ENCODE peak calls at places on chromosome 15, in six cellular contexts. One of them, this sample, is unnamed.

GRCh38 chr15:97849183-97849582 is 111.3 kb upstream of the ARRDC4 start:
- DNase-seq in fibroblast of lung: no peak
- DNase-seq in amniotic stem cell: no peak
- DNase-seq in activated effector memory CD4-positive, alpha-beta T cell treated with anti-CD3 and anti-CD28 coated beads, Interleukin-2, amount 50 U/mL, for 16 hours: no peak
- DNase-seq in Calu3: no peak
- DNase-seq in lower leg skin: no peak
- DNase-seq in this sample: no peak

GRCh38 chr15:40079456-40079855 is 29.2 kb downstream of the BMF start:
- DNase-seq in amniotic stem cell: no peak
- DNase-seq in activated effector memory CD4-positive, alpha-beta T cell treated with anti-CD3 and anti-CD28 coated beads, Interleukin-2, amount 50 U/mL, for 16 hours: no peak
- DNase-seq in lower leg skin: no peak
- DNase-seq in fibroblast of lung: no peak
- DNase-seq in Calu3: no peak
- DNase-seq in this sample: no peak

GRCh38 chr15:48974865-48975264 is 11.1 kb upstream of the SHC4 start:
- DNase-seq in activated effector memory CD4-positive, alpha-beta T cell treated with anti-CD3 and anti-CD28 coated beads, Interleukin-2, amount 50 U/mL, for 16 hours: no peak
- DNase-seq in amniotic stem cell: no peak
- DNase-seq in Calu3: no peak
- DNase-seq in lower leg skin: no peak
- DNase-seq in fibroblast of lung: no peak
- DNase-seq in this sample: no peak

GRCh38 chr15:99442268-99442897 is 123.4 kb upstream of the MEF2A start:
- DNase-seq in fibroblast of lung: peak; percentile 97
- DNase-seq in activated effector memory CD4-positive, alpha-beta T cell treated with anti-CD3 and anti-CD28 coated beads, Interleukin-2, amount 50 U/mL, for 16 hours: peak; percentile 62
- DNase-seq in amniotic stem cell: peak; percentile 82
- DNase-seq in lower leg skin: peak; percentile 76
- DNase-seq in Calu3: peak; percentile 57
- DNase-seq in this sample: peak; percentile 92

GRCh38 chr15:100601158-100601557 is 826 bp downstream of the LINS1 start:
- DNase-seq in lower leg skin: no peak
- DNase-seq in fibroblast of lung: no peak
- DNase-seq in activated effector memory CD4-positive, alpha-beta T cell treated with anti-CD3 and anti-CD28 coated beads, Interleukin-2, amount 50 U/mL, for 16 hours: peak; percentile 84
- DNase-seq in amniotic stem cell: no peak
- DNase-seq in Calu3: peak; percentile 12
- DNase-seq in this sample: no peak

GRCh38 chr15:101137312-101137940 is 114.4 kb downstream of the CHSY1 start:
- DNase-seq in amniotic stem cell: no peak
- DNase-seq in lower leg skin: no peak
- DNase-seq in Calu3: no peak
- DNase-seq in fibroblast of lung: no peak
- DNase-seq in activated effector memory CD4-positive, alpha-beta T cell treated with anti-CD3 and anti-CD28 coated beads, Interleukin-2, amount 50 U/mL, for 16 hours: no peak
- DNase-seq in this sample: no peak

GRCh38 chr15:38768970-38769369 is 204.4 kb upstream of the RASGRP1 start:
- DNase-seq in fibroblast of lung: peak; percentile 55
- DNase-seq in activated effector memory CD4-positive, alpha-beta T cell treated with anti-CD3 and anti-CD28 coated beads, Interleukin-2, amount 50 U/mL, for 16 hours: no peak
- DNase-seq in Calu3: no peak
- DNase-seq in amniotic stem cell: no peak
- DNase-seq in lower leg skin: no peak
- DNase-seq in this sample: peak; percentile 38

GRCh38 chr15:66706225-66706732 is 4.2 kb downstream of the SMAD6 start:
- DNase-seq in lower leg skin: no peak
- DNase-seq in Calu3: no peak
- DNase-seq in amniotic stem cell: no peak
- DNase-seq in activated effector memory CD4-positive, alpha-beta T cell treated with anti-CD3 and anti-CD28 coated beads, Interleukin-2, amount 50 U/mL, for 16 hours: no peak
- DNase-seq in fibroblast of lung: peak; percentile 35
- DNase-seq in this sample: peak; percentile 45

GRCh38 chr15:39874890-39875549 is 45.0 kb downstream of the GPR176 start:
- DNase-seq in activated effector memory CD4-positive, alpha-beta T cell treated with anti-CD3 and anti-CD28 coated beads, Interleukin-2, amount 50 U/mL, for 16 hours: no peak
- DNase-seq in lower leg skin: peak; percentile 19
- DNase-seq in fibroblast of lung: peak; percentile 65
- DNase-seq in amniotic stem cell: no peak
- DNase-seq in Calu3: peak; percentile 10
- DNase-seq in this sample: no peak

GRCh38 chr15:27863000-27863399 is 236.1 kb downstream of the OCA2 start:
- DNase-seq in amniotic stem cell: no peak
- DNase-seq in activated effector memory CD4-positive, alpha-beta T cell treated with anti-CD3 and anti-CD28 coated beads, Interleukin-2, amount 50 U/mL, for 16 hours: no peak
- DNase-seq in Calu3: no peak
- DNase-seq in fibroblast of lung: no peak
- DNase-seq in lower leg skin: no peak
- DNase-seq in this sample: no peak

GRCh38 chr15:74543583-74543982 is 2.6 kb downstream of the ARID3B start:
- DNase-seq in amniotic stem cell: no peak
- DNase-seq in fibroblast of lung: no peak
- DNase-seq in Calu3: no peak
- DNase-seq in lower leg skin: no peak
- DNase-seq in activated effector memory CD4-positive, alpha-beta T cell treated with anti-CD3 and anti-CD28 coated beads, Interleukin-2, amount 50 U/mL, for 16 hours: peak; percentile 78
- DNase-seq in this sample: no peak

GRCh38 chr15:51144021-51144532 is 49.4 kb upstream of the TNFAIP8L3 start:
- DNase-seq in fibroblast of lung: peak; percentile 77
- DNase-seq in amniotic stem cell: peak; percentile 9
- DNase-seq in lower leg skin: no peak
- DNase-seq in Calu3: no peak
- DNase-seq in activated effector memory CD4-positive, alpha-beta T cell treated with anti-CD3 and anti-CD28 coated beads, Interleukin-2, amount 50 U/mL, for 16 hours: no peak
- DNase-seq in this sample: peak; percentile 47

GRCh38 chr15:33865416-33865815 is 102.9 kb upstream of the CHRM5 start:
- DNase-seq in Calu3: no peak
- DNase-seq in lower leg skin: no peak
- DNase-seq in amniotic stem cell: no peak
- DNase-seq in activated effector memory CD4-positive, alpha-beta T cell treated with anti-CD3 and anti-CD28 coated beads, Interleukin-2, amount 50 U/mL, for 16 hours: no peak
- DNase-seq in fibroblast of lung: peak; percentile 60
- DNase-seq in this sample: no peak

GRCh38 chr15:90154861-90155626 is 46.1 kb upstream of the SEMA4B start:
- DNase-seq in activated effector memory CD4-positive, alpha-beta T cell treated with anti-CD3 and anti-CD28 coated beads, Interleukin-2, amount 50 U/mL, for 16 hours: no peak
- DNase-seq in amniotic stem cell: no peak
- DNase-seq in fibroblast of lung: peak; percentile 89
- DNase-seq in Calu3: peak; percentile 24
- DNase-seq in lower leg skin: no peak
- DNase-seq in this sample: peak; percentile 33

GRCh38 chr15:100733786-100734185 is 131.4 kb downstream of the ASB7 start:
- DNase-seq in activated effector memory CD4-positive, alpha-beta T cell treated with anti-CD3 and anti-CD28 coated beads, Interleukin-2, amount 50 U/mL, for 16 hours: no peak
- DNase-seq in fibroblast of lung: peak; percentile 51
- DNase-seq in lower leg skin: no peak
- DNase-seq in Calu3: no peak
- DNase-seq in amniotic stem cell: peak; percentile 58
- DNase-seq in this sample: no peak

GRCh38 chr15:29103825-29104565 is 165.6 kb downstream of the NSMCE3 start:
- DNase-seq in fibroblast of lung: peak; percentile 79
- DNase-seq in activated effector memory CD4-positive, alpha-beta T cell treated with anti-CD3 and anti-CD28 coated beads, Interleukin-2, amount 50 U/mL, for 16 hours: peak; percentile 81
- DNase-seq in Calu3: no peak
- DNase-seq in lower leg skin: no peak
- DNase-seq in amniotic stem cell: peak; percentile 47
- DNase-seq in this sample: peak; percentile 36

GRCh38 chr15:90306560-90306959 is 41.1 kb downstream of the NGRN start:
- DNase-seq in Calu3: no peak
- DNase-seq in amniotic stem cell: no peak
- DNase-seq in activated effector memory CD4-positive, alpha-beta T cell treated with anti-CD3 and anti-CD28 coated beads, Interleukin-2, amount 50 U/mL, for 16 hours: peak; percentile 71
- DNase-seq in lower leg skin: no peak
- DNase-seq in fibroblast of lung: no peak
- DNase-seq in this sample: no peak

GRCh38 chr15:101262551-101262950 is 10.7 kb upstream of the CHSY1 start:
- DNase-seq in amniotic stem cell: no peak
- DNase-seq in fibroblast of lung: no peak
- DNase-seq in lower leg skin: no peak
- DNase-seq in activated effector memory CD4-positive, alpha-beta T cell treated with anti-CD3 and anti-CD28 coated beads, Interleukin-2, amount 50 U/mL, for 16 hours: no peak
- DNase-seq in Calu3: no peak
- DNase-seq in this sample: no peak

This sample was measured in stromal cell of bone marrow.